ENCODE peak calls at places on chromosomes 12 and 14, in four cellular contexts. E is left ventricle myocardium inferior, Q is stomach, M is HL-60. J is an unnamed sample.
A peak's percentile ranks its signal among the peaks of the same experiment; 100 is the strongest.

GRCh38 chr14:71142375-71143038 is 235.2 kb downstream of the PCNX1 start:
- DNase-seq in M (peak; percentile 76), E (no peak), Q (no peak), J (no peak)

GRCh38 chr14:50967104-50967503 is 22.8 kb upstream of the PYGL start:
- DNase-seq in Q (no peak), M (no peak), E (no peak), J (no peak)

GRCh38 chr12:89863968-89864367 is 155.3 kb upstream of the ATP2B1 start:
- DNase-seq in E (no peak), M (no peak), Q (no peak), J (no peak)

GRCh38 chr12:32069731-32070130 is 36.9 kb upstream of the BICD1 start:
- DNase-seq in E (no peak), Q (no peak), M (no peak), J (no peak)

GRCh38 chr12:26700430-26700829 is 132.6 kb downstream of the ITPR2 start:
- DNase-seq in E (no peak), Q (no peak), M (no peak), J (no peak)

GRCh38 chr12:108519558-108519957 is 4.5 kb downstream of the FICD start:
- DNase-seq in M (no peak), Q (no peak), E (no peak), J (no peak)

GRCh38 chr14:106372870-106373657 is 846.7 kb downstream of the TMEM121 start:
- DNase-seq in Q (peak; percentile 73), E (peak; percentile 21), M (peak; percentile 35), J (peak; percentile 47)

GRCh38 chr14:93655078-93655750 is 133.1 kb downstream of the PRIMA1 start:
- DNase-seq in M (peak; percentile 2), E (no peak), Q (no peak), J (peak; percentile 44)

GRCh38 chr12:11962795-11963347 is 107.9 kb upstream of the BCL2L14 start:
- DNase-seq in E (no peak), M (peak; percentile 24), Q (no peak), J (no peak)

GRCh38 chr14:53156238-53156637 is 3.1 kb upstream of the DDHD1 start:
- DNase-seq in E (no peak), Q (no peak), M (no peak), J (no peak)

GRCh38 chr12:12983420-12984035 is 16.5 kb downstream of the HEBP1 start:
- DNase-seq in Q (no peak), E (no peak), M (no peak), J (peak; percentile 57)

GRCh38 chr12:112389228-112389627 is 7.0 kb upstream of the HECTD4 start:
- DNase-seq in Q (no peak), M (no peak), E (no peak), J (no peak)

GRCh38 chr12:103779410-103780092 is 61.5 kb downstream of the NT5DC3 start:
- DNase-seq in E (no peak), Q (no peak), M (no peak), J (no peak)

GRCh38 chr14:105358140-105358846 is 40.0 kb upstream of the TEX22 start:
- DNase-seq in M (no peak), E (no peak), Q (no peak), J (no peak)

GRCh38 chr12:62689042-62689839 is 222.6 kb downstream of the MON2 start:
- DNase-seq in Q (no peak), E (no peak), M (no peak), J (no peak)

GRCh38 chr14:36827861-36828260 is 166.2 kb downstream of the PAX9 start:
- DNase-seq in Q (no peak), E (no peak), M (no peak), J (no peak)

GRCh38 chr14:64952598-64953309 is 10.2 kb upstream of the GPX2 start:
- DNase-seq in Q (no peak), E (no peak), M (no peak), J (no peak)

GRCh38 chr12:19144985-19145384 is 15.5 kb downstream of the PLEKHA5 start:
- DNase-seq in E (no peak), M (no peak), Q (no peak), J (no peak)

GRCh38 chr12:110508071-110508586 is 6.0 kb downstream of the RAD9B start:
- DNase-seq in E (no peak), Q (no peak), M (no peak), J (no peak)

GRCh38 chr12:112833939-112834338 is 42.4 kb downstream of the RPH3A start:
- DNase-seq in E (no peak), Q (no peak), M (no peak), J (no peak)

GRCh38 chr14:32808574-32809098 is 130.0 kb upstream of the NPAS3 start:
- DNase-seq in E (no peak), Q (no peak), M (no peak), J (no peak)

GRCh38 chr12:96285158-96285557 is 91.0 kb downstream of the ELK3 start:
- DNase-seq in E (no peak), M (no peak), Q (no peak), J (no peak)

GRCh38 chr14:39939023-39939422 is 506.8 kb upstream of the FBXO33 start:
- DNase-seq in Q (no peak), M (no peak), E (no peak), J (no peak)

GRCh38 chr12:3604750-3605638 is 114.0 kb downstream of the PRMT8 start:
- DNase-seq in M (peak; percentile 8), Q (peak; percentile 61), E (peak; percentile 75), J (peak; percentile 39)

GRCh38 chr14:102923201-102923919 is 897 bp downstream of the AMN start:
- DNase-seq in Q (no peak), M (no peak), E (no peak), J (no peak)

GRCh38 chr14:55366271-55366670 is 45.4 kb downstream of the ATG14 start:
- DNase-seq in M (no peak), E (no peak), Q (no peak), J (no peak)

GRCh38 chr14:22536853-22537338 is 52.1 kb downstream of the DAD1 start:
- DNase-seq in M (peak; percentile 88), Q (peak; percentile 55), E (no peak), J (peak; percentile 97)

GRCh38 chr12:31558521-31558920 is 32.4 kb downstream of the DENND5B start:
- DNase-seq in M (no peak), E (no peak), Q (no peak), J (no peak)

GRCh38 chr12:103966736-103967135 is 1.1 kb downstream of the TDG start:
- DNase-seq in M (no peak), E (no peak), Q (no peak), J (no peak)

GRCh38 chr14:103393687-103394626 is 8.7 kb downstream of the MARK3 start:
- DNase-seq in Q (no peak), E (no peak), M (no peak), J (no peak)

GRCh38 chr14:64502476-64503183 is 1.0 kb downstream of the ZBTB25 start:
- DNase-seq in M (no peak), E (no peak), Q (peak; percentile 43), J (no peak)

DNA sequence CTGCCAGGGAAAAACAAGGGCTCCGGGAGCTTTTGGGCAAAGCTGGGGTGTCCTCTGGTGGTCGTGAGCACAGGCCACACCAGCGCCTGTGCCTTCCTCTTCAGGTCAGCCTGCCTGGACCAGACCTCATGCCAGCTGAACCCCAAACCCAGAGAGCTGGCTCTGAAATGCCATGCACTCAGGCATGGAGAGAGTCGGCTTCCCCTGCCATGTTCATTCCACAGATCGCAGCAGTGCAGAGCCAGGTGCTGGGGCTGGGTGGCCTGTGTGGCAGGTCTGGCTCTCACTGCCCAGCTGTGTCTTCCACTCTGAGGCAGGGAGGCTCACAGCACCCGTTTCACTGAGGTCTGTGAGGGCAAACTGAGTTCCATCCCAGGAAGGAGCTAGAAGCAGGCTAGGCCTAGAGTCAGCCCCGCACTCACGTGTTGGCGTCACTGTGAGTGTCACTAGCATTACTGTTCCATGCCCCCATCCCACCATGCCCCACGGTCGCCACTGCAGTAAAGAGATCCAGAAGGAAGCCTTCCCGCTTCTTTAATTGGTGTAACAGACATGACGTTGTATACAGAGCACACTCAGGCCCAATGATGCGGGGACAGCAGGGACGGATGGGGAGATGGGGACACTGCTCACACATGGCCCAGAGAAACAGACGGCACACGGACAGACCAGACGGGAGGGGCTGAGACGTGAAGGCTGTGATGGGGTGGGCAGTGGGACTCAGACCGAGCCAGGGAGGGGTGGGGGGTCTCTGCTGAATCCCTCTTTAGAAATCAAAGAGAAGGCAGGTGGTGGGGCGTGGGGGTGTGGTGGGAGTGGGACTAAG is 2.7 kb downstream of the ARL6IP4 start:
- DNase-seq in M (no peak), Q (no peak), E (no peak), J (no peak)
- H3K27ac ChIP-seq in M (no peak overlapping the region), Q (peak overlapping the region; percentile 90), E (peak overlapping the region; percentile 70), J (peak overlapping the region; percentile 97)

GRCh38 chr14:26917086-26917485 is 319.3 kb upstream of the NOVA1 start:
- DNase-seq in E (no peak), M (no peak), Q (no peak), J (peak; percentile 8)
- TF ChIP-seq CTCF in E (peak; percentile 43), M (peak; percentile 1), Q (no peak), J (peak; percentile 34)

DNA sequence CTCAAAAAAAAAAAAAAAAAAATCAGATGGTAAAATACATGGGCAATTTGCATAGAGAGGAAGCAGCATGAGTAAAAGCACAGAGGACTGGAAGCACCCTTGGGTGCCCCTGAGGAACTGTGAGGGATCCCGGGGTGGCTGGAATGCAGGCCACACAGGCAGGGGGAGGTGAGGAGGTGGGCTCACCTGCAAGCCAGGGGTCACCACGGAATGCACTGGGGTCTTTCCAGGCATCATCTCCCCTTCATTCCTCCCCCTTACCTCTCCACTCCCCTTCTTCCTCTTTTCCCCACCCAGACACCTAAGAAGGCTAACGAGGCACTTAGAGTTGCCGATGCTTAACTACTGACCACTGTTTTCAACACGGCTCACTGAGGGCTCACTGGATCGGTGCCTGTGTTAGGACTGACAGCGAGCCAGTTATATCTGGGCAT is 14.4 kb upstream of the HIP1R start:
- DNase-seq in E (no peak), Q (no peak), M (no peak), J (no peak)
- H3K27ac ChIP-seq in E (no peak overlapping the region), Q (no peak overlapping the region), M (no peak overlapping the region), J (no peak overlapping the region)

GRCh38 chr12:65232490-65233077 is 45.9 kb upstream of the MSRB3 start:
- DNase-seq in Q (no peak), E (no peak), M (no peak), J (peak; percentile 9)
- TF ChIP-seq CTCF in Q (no peak), E (peak; percentile 61), M (no peak), J (peak; percentile 49)

GRCh38 chr12:48958049-48958388 is 732 bp upstream of the ARF3 start:
- DNase-seq in M (no peak), Q (no peak), E (no peak), J (no peak)
- H3K27ac ChIP-seq in M (peak overlapping the region; percentile 86), Q (no peak overlapping the region), E (no peak overlapping the region), J (peak overlapping the region; percentile 88)

GRCh38 chr14:24308342-24309124 is 756 bp upstream of the CIDEB start:
- DNase-seq in M (no peak), E (no peak), Q (no peak), J (no peak)
- TF ChIP-seq CTCF in M (no peak), E (peak; percentile 20), Q (no peak), J (peak; percentile 67)

GRCh38 chr12:46145881-46146280 is 123.0 kb downstream of the SLC38A1 start:
- DNase-seq in Q (no peak), E (no peak), M (no peak), J (no peak)

GRCh38 chr12:46150735-46151134 is 118.1 kb downstream of the SLC38A1 start:
- DNase-seq in E (no peak), Q (no peak), M (no peak), J (no peak)

GRCh38 chr12:46147144-46147543 is 121.7 kb downstream of the SLC38A1 start:
- DNase-seq in Q (no peak), M (no peak), E (no peak), J (no peak)

GRCh38 chr12:46149905-46150304 is 118.9 kb downstream of the SLC38A1 start:
- DNase-seq in Q (no peak), E (no peak), M (no peak), J (no peak)

GRCh38 chr12:46148706-46149463 is 120.0 kb downstream of the SLC38A1 start:
- DNase-seq in Q (no peak), E (no peak), M (no peak), J (no peak)
- H3K27ac ChIP-seq in Q (no peak overlapping the region), E (no peak overlapping the region), M (no peak overlapping the region), J (no peak overlapping the region)